ENCODE peak calls at places on chromosomes 13 and 19, in four cellular contexts. X is germinal center, F is HFFc6, L is pons. V is an unnamed sample.

GRCh38 chr19:1622007-1622406 is 16.7 kb upstream of the UQCR11 start:
- DNase-seq in X (no peak), F (no peak), L (no peak), V (no peak)

GRCh38 chr13:40874138-40874776 is 84.8 kb downstream of the SLC25A15 start:
- DNase-seq in X (no peak), F (no peak), L (no peak), V (no peak)

GRCh38 chr13:113113846-113114271 is 8.3 kb downstream of the F7 start:
- DNase-seq in X (no peak), F (no peak), L (no peak), V (no peak)

GRCh38 chr13:66532845-66533244 is 697.3 kb downstream of the PCDH9 start:
- DNase-seq in X (no peak), F (no peak), L (no peak), V (no peak)

GRCh38 chr13:20924758-20925394 is 22.3 kb upstream of the XPO4 start:
- DNase-seq in X (peak; percentile 24), F (peak; percentile 64), L (peak; percentile 86), V (peak; percentile 57)

GRCh38 chr13:59728896-59729545 is 434.7 kb downstream of the DIAPH3 start:
- DNase-seq in X (no peak), F (no peak), L (no peak), V (no peak)

GRCh38 chr19:2034729-2035589 is 16.1 kb downstream of the MKNK2 start:
- DNase-seq in X (peak; percentile 74), F (no peak), L (no peak), V (peak; percentile 58)

GRCh38 chr13:24698686-24699085 is 18.5 kb downstream of the ATP12A start:
- DNase-seq in X (no peak), F (no peak), L (no peak), V (no peak)

GRCh38 chr19:19866599-19867248 is 1.0 kb downstream of the ZNF253 start:
- DNase-seq in X (peak; percentile 45), F (no peak), L (peak; percentile 2), V (peak; percentile 29)

GRCh38 chr13:40969169-40969901 is 49.8 kb downstream of the ELF1 start:
- DNase-seq in X (no peak), F (no peak), L (no peak), V (no peak)

GRCh38 chr19:46192990-46193650 is 36.4 kb upstream of the IGFL1 start:
- DNase-seq in X (no peak), F (peak; percentile 79), L (peak; percentile 46), V (no peak)

GRCh38 chr19:8506402-8506957 is 4.0 kb upstream of the PRAM1 start:
- DNase-seq in X (no peak), F (no peak), L (no peak), V (no peak)

GRCh38 chr19:50513746-50514345 is at the start of gene ASPDH:
- DNase-seq in X (no peak), F (no peak), L (no peak), V (no peak)

GRCh38 chr13:99355267-99356215 is 48.3 kb upstream of the GPR183 start:
- DNase-seq in X (no peak), F (no peak), L (no peak), V (no peak)

GRCh38 chr13:84118845-84119409 is 236.7 kb upstream of the SLITRK1 start:
- DNase-seq in X (no peak), F (no peak), L (no peak), V (no peak)

GRCh38 chr19:17107546-17108452 is 32.2 kb downstream of the MYO9B start:
- DNase-seq in X (no peak), F (peak; percentile 97), L (peak; percentile 53), V (no peak)

GRCh38 chr19:35549174-35549788 is 3.9 kb downstream of the TMEM147 start:
- DNase-seq in X (peak; percentile 80), F (peak; percentile 46), L (peak; percentile 75), V (peak; percentile 25)

GRCh38 chr13:30713133-30713532 is 22.2 kb upstream of the ALOX5AP start:
- DNase-seq in X (no peak), F (no peak), L (peak; percentile 72), V (no peak)

GRCh38 chr19:31139871-31140505 is 209.2 kb downstream of the TSHZ3 start:
- DNase-seq in X (no peak), F (peak; percentile 87), L (no peak), V (no peak)

GRCh38 chr19:11570039-11570462 is 7.4 kb downstream of the ACP5 start:
- DNase-seq in X (no peak), F (no peak), L (no peak), V (no peak)